ENCODE peak calls at places on chromosome 10, in five cellular contexts. Q, A, Y, H and E are unnamed samples.

GRCh38 chr10:94578790-94579189 is 33.2 kb downstream of the HELLS start:
- DNase-seq in Y (no peak), Q (no peak), H (no peak), A (no peak), E (no peak)

GRCh38 chr10:89574348-89574747 is 39.0 kb upstream of the SLC16A12 start:
- DNase-seq in Y (no peak), Q (no peak), A (no peak), H (no peak), E (no peak)

GRCh38 chr10:95305606-95306385 is 15.0 kb upstream of the PDLIM1 start:
- DNase-seq in A (peak; percentile 77), Q (no peak), Y (no peak), H (no peak), E (no peak)

GRCh38 chr10:22315455-22316285 is 518 bp upstream of the COMMD3 start:
- DNase-seq in Y (no peak), H (peak; percentile 24), A (peak; percentile 74), Q (no peak), E (no peak)

GRCh38 chr10:100239851-100240250 is 10.5 kb upstream of the CHUK start:
- DNase-seq in H (no peak), A (no peak), Y (no peak), Q (no peak), E (no peak)

GRCh38 chr10:111114931-111115500 is 38.2 kb downstream of the ADRA2A start:
- DNase-seq in Q (no peak), A (no peak), Y (no peak), H (no peak), E (no peak)

GRCh38 chr10:43395571-43396060 is 13.4 kb downstream of the HNRNPF start:
- DNase-seq in H (peak; percentile 58), Y (no peak), A (no peak), Q (peak; percentile 28), E (no peak)

GRCh38 chr10:98173258-98173657 is 38.8 kb downstream of the R3HCC1L start:
- DNase-seq in Q (no peak), H (no peak), Y (no peak), A (peak; percentile 25), E (no peak)

GRCh38 chr10:128914681-128915080 is 552.4 kb upstream of the MGMT start:
- DNase-seq in Y (no peak), Q (no peak), H (no peak), A (no peak), E (no peak)

GRCh38 chr10:58570979-58571378 is 58.3 kb downstream of the BICC1 start:
- DNase-seq in H (no peak), Y (no peak), Q (no peak), A (no peak), E (no peak)
- H3K9ac ChIP-seq in H (no peak overlapping the region), Y (no peak overlapping the region), Q (no peak overlapping the region), A (no peak overlapping the region), E (no peak overlapping the region)

GRCh38 chr10:121595321-121595805 is 2.9 kb downstream of the FGFR2 start:
- DNase-seq in Y (no peak), A (no peak), H (no peak), Q (no peak), E (no peak)
- H3K9ac ChIP-seq in Y (no peak overlapping the region), A (peak overlapping the region; percentile 69), H (no peak overlapping the region), Q (no peak overlapping the region), E (no peak overlapping the region)

GRCh38 chr10:79145174-79145483 is 76.4 kb downstream of the ZMIZ1 start:
- DNase-seq in Y (no peak), A (no peak), Q (no peak), H (no peak), E (no peak)
- H3K9ac ChIP-seq in Y (no peak overlapping the region), A (peak overlapping the region; percentile 48), Q (peak overlapping the region; percentile 2), H (no peak overlapping the region), E (no peak overlapping the region)

GRCh38 chr10:60955957-60956425 is 12.0 kb upstream of the RHOBTB1 start:
- DNase-seq in A (no peak), H (no peak), Q (peak; percentile 82), Y (no peak), E (no peak)

GRCh38 chr10:60960913-60961312 is 16.9 kb upstream of the RHOBTB1 start:
- DNase-seq in H (no peak), Y (no peak), Q (no peak), A (no peak), E (no peak)

GRCh38 chr10:60957667-60958221 is 13.8 kb upstream of the RHOBTB1 start:
- DNase-seq in Q (no peak), A (no peak), H (peak; percentile 42), Y (no peak), E (no peak)

GRCh38 chr10:60960031-60960430 is 16.0 kb upstream of the RHOBTB1 start:
- DNase-seq in A (no peak), H (no peak), Y (no peak), Q (no peak), E (no peak)

GRCh38 chr10:60958892-60959601 is 15.1 kb upstream of the RHOBTB1 start:
- DNase-seq in H (no peak), Y (no peak), Q (peak; percentile 57), A (no peak), E (no peak)
- H3K9ac ChIP-seq in H (no peak overlapping the region), Y (no peak overlapping the region), Q (no peak overlapping the region), A (no peak overlapping the region), E (no peak overlapping the region)